ENCODE peak calls at places on chromosomes 11 and 22, in eight cellular contexts. One of them, this sample, is unnamed.

GRCh38 chr11:47355283-47356128 is 3.0 kb upstream of the MYBPC3 start:
- DNase-seq in ovary: peak
- DNase-seq in tibial nerve: peak
- DNase-seq in right lobe of liver: peak
- DNase-seq in GM12892: no peak
- DNase-seq in Peyer's patch: peak
- DNase-seq in adrenal gland: peak
- DNase-seq in HCT116: peak
- DNase-seq in this sample: no peak

GRCh38 chr22:19848298-19849224 is 6.1 kb downstream of the GNB1L start:
- DNase-seq in ovary: no peak
- DNase-seq in tibial nerve: no peak
- DNase-seq in right lobe of liver: peak
- DNase-seq in GM12892: no peak
- DNase-seq in Peyer's patch: peak
- DNase-seq in adrenal gland: peak
- DNase-seq in HCT116: peak
- DNase-seq in this sample: no peak

GRCh38 chr11:6663794-6664478 is 8.3 kb upstream of the DCHS1 start:
- DNase-seq in ovary: no peak
- DNase-seq in tibial nerve: no peak
- DNase-seq in right lobe of liver: no peak
- DNase-seq in GM12892: no peak
- DNase-seq in Peyer's patch: no peak
- DNase-seq in adrenal gland: no peak
- DNase-seq in HCT116: no peak
- DNase-seq in this sample: no peak

GRCh38 chr11:67413266-67413797 is 2.1 kb upstream of the CARNS1 start:
- DNase-seq in ovary: no peak
- DNase-seq in tibial nerve: no peak
- DNase-seq in right lobe of liver: no peak
- DNase-seq in GM12892: no peak
- DNase-seq in Peyer's patch: no peak
- DNase-seq in adrenal gland: no peak
- DNase-seq in HCT116: no peak
- DNase-seq in this sample: no peak

GRCh38 chr22:19271856-19272535 is 19.5 kb downstream of the CLTCL1 start:
- DNase-seq in ovary: no peak
- DNase-seq in tibial nerve: no peak
- DNase-seq in right lobe of liver: peak
- DNase-seq in GM12892: no peak
- DNase-seq in Peyer's patch: no peak
- DNase-seq in adrenal gland: peak
- DNase-seq in HCT116: no peak
- DNase-seq in this sample: no peak

GRCh38 chr11:17939542-17939941 is 73.3 kb downstream of the SERGEF start:
- DNase-seq in ovary: no peak
- DNase-seq in tibial nerve: no peak
- DNase-seq in right lobe of liver: peak
- DNase-seq in GM12892: no peak
- DNase-seq in Peyer's patch: no peak
- DNase-seq in adrenal gland: no peak
- DNase-seq in HCT116: no peak
- DNase-seq in this sample: no peak

GRCh38 chr11:120130991-120131760 is 6.7 kb downstream of the TRIM29 start:
- DNase-seq in ovary: peak
- DNase-seq in tibial nerve: peak
- DNase-seq in right lobe of liver: peak
- DNase-seq in GM12892: no peak
- DNase-seq in Peyer's patch: no peak
- DNase-seq in adrenal gland: no peak
- DNase-seq in HCT116: no peak
- DNase-seq in this sample: no peak

GRCh38 chr22:20956258-20957117 is 10.6 kb upstream of the AIFM3 start:
- DNase-seq in ovary: no peak
- DNase-seq in tibial nerve: no peak
- DNase-seq in right lobe of liver: no peak
- DNase-seq in GM12892: no peak
- DNase-seq in Peyer's patch: no peak
- DNase-seq in adrenal gland: no peak
- DNase-seq in HCT116: peak
- DNase-seq in this sample: no peak

GRCh38 chr11:2848497-2848896 is 37.1 kb downstream of the CDKN1C start:
- DNase-seq in ovary: no peak
- DNase-seq in tibial nerve: no peak
- DNase-seq in right lobe of liver: no peak
- DNase-seq in GM12892: no peak
- DNase-seq in Peyer's patch: no peak
- DNase-seq in adrenal gland: no peak
- DNase-seq in HCT116: no peak
- DNase-seq in this sample: no peak

GRCh38 chr11:93685196-93685595 is 23.7 kb downstream of the CEP295 start:
- DNase-seq in ovary: no peak
- DNase-seq in tibial nerve: no peak
- DNase-seq in right lobe of liver: no peak
- DNase-seq in GM12892: no peak
- DNase-seq in Peyer's patch: no peak
- DNase-seq in adrenal gland: no peak
- DNase-seq in HCT116: no peak
- DNase-seq in this sample: no peak

GRCh38 chr11:68206211-68206610 is 6.9 kb downstream of the KMT5B start:
- DNase-seq in ovary: no peak
- DNase-seq in tibial nerve: no peak
- DNase-seq in right lobe of liver: no peak
- DNase-seq in GM12892: no peak
- DNase-seq in Peyer's patch: peak
- DNase-seq in adrenal gland: peak
- DNase-seq in HCT116: peak
- DNase-seq in this sample: no peak

GRCh38 chr11:112024178-112024777 is 930 bp upstream of the DLAT start:
- DNase-seq in ovary: no peak
- DNase-seq in tibial nerve: no peak
- DNase-seq in right lobe of liver: no peak
- DNase-seq in GM12892: peak
- DNase-seq in Peyer's patch: peak
- DNase-seq in adrenal gland: no peak
- DNase-seq in HCT116: no peak
- DNase-seq in this sample: no peak

GRCh38 chr11:112025682-112026081 is 474 bp downstream of the DLAT start:
- DNase-seq in ovary: no peak
- DNase-seq in tibial nerve: no peak
- DNase-seq in right lobe of liver: no peak
- DNase-seq in GM12892: peak
- DNase-seq in Peyer's patch: no peak
- DNase-seq in adrenal gland: no peak
- DNase-seq in HCT116: no peak
- DNase-seq in this sample: peak

GRCh38 chr11:112023104-112023503 is 2.1 kb upstream of the DLAT start:
- DNase-seq in ovary: no peak
- DNase-seq in tibial nerve: no peak
- DNase-seq in right lobe of liver: no peak
- DNase-seq in GM12892: no peak
- DNase-seq in Peyer's patch: no peak
- DNase-seq in adrenal gland: no peak
- DNase-seq in HCT116: no peak
- DNase-seq in this sample: no peak

GRCh38 chr11:112029460-112029859 is 4.3 kb downstream of the DLAT start:
- DNase-seq in ovary: no peak
- DNase-seq in tibial nerve: no peak
- DNase-seq in right lobe of liver: no peak
- DNase-seq in GM12892: no peak
- DNase-seq in Peyer's patch: no peak
- DNase-seq in adrenal gland: no peak
- DNase-seq in HCT116: no peak
- DNase-seq in this sample: no peak

GRCh38 chr11:112024778-112025678 is at the start of gene DLAT:
- DNase-seq in ovary: peak
- DNase-seq in tibial nerve: peak
- DNase-seq in right lobe of liver: peak
- DNase-seq in GM12892: peak
- DNase-seq in Peyer's patch: peak
- DNase-seq in adrenal gland: peak
- DNase-seq in HCT116: peak
- DNase-seq in this sample: peak
- TF ChIP-seq POLR2A in ovary: peak
- TF ChIP-seq POLR2A in tibial nerve: no peak
- TF ChIP-seq POLR2A in right lobe of liver: peak
- TF ChIP-seq POLR2A in GM12892: peak
- TF ChIP-seq POLR2A in Peyer's patch: peak
- TF ChIP-seq POLR2A in adrenal gland: peak
- TF ChIP-seq POLR2A in HCT116: peak
- TF ChIP-seq POLR2A in this sample: peak

DNA sequence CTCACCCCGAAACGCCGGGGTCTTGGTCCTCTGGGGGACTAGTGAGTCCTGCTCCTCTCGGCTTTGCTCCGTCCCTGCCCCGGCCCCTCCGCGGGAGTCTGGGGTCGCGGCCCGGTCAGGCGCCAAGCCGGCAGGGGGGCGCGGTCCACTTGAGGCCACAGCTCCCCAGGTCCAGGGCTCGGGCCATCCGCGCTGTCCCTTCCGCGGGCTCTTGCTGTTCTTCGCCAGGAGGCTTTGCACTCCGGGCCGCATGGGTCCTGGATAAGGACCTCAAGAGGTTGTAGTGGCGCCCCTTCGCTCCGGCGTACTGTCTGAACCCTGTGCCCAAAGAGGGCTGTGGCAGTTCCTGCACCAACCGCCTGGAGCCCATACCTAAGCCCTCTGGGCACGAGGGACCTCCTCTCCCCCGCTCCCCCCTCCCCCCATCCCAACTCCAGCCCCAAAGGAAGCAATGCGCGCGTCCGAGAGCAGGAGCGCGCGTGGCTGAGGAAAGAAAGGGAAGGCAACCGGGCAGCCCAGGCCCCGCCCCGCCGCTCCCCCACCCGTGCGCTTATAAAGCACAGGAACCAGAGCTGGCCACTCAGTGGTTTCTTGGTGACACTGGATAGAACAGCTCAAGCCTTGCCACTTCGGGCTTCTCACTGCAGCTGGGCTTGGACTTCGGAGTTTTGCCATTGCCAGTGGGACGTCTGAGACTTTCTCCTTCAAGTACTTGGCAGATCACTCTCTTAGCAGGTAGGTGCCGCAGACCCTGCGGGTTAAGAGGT is at the start of gene ADM:
- DNase-seq in ovary: peak
- DNase-seq in tibial nerve: peak
- DNase-seq in right lobe of liver: peak
- DNase-seq in GM12892: no peak
- DNase-seq in Peyer's patch: peak
- DNase-seq in adrenal gland: peak
- DNase-seq in HCT116: peak
- DNase-seq in this sample: no peak
- TF ChIP-seq POLR2A in ovary: peak
- TF ChIP-seq POLR2A in tibial nerve: peak
- TF ChIP-seq POLR2A in right lobe of liver: peak
- TF ChIP-seq POLR2A in GM12892: peak
- TF ChIP-seq POLR2A in Peyer's patch: peak
- TF ChIP-seq POLR2A in adrenal gland: peak
- TF ChIP-seq POLR2A in HCT116: peak
- TF ChIP-seq POLR2A in this sample: peak

DNA sequence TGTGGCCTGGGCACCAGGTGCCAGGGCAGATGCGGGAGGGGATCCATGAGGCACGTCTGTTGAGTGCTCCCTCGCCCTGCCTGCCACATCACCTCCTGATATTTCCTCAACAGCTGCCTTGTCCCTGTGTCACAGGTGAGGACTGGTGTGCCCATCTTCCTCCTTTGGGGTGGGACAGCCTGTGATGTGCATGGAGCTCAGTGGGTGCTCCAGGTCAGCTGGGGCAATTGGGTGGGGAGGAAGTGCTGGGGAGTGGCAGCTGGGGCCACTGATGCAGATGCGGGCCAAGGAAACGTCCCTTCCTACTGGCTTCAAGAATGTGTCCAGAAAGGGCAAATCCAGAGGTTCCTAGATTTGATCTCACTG is 83.6 kb downstream of the MORC2 start:
- DNase-seq in ovary: no peak
- DNase-seq in tibial nerve: no peak
- DNase-seq in right lobe of liver: no peak
- DNase-seq in GM12892: no peak
- DNase-seq in Peyer's patch: no peak
- DNase-seq in adrenal gland: no peak
- DNase-seq in HCT116: no peak
- DNase-seq in this sample: no peak
- TF ChIP-seq POLR2A in ovary: no peak
- TF ChIP-seq POLR2A in tibial nerve: no peak
- TF ChIP-seq POLR2A in right lobe of liver: no peak
- TF ChIP-seq POLR2A in GM12892: no peak
- TF ChIP-seq POLR2A in Peyer's patch: no peak
- TF ChIP-seq POLR2A in adrenal gland: no peak
- TF ChIP-seq POLR2A in HCT116: no peak
- TF ChIP-seq POLR2A in this sample: no peak

GRCh38 chr11:85653048-85653447 is 5.3 kb downstream of the TMEM126A start:
- DNase-seq in ovary: no peak
- DNase-seq in tibial nerve: no peak
- DNase-seq in right lobe of liver: no peak
- DNase-seq in GM12892: no peak
- DNase-seq in Peyer's patch: no peak
- DNase-seq in adrenal gland: no peak
- DNase-seq in HCT116: no peak
- DNase-seq in this sample: no peak

GRCh38 chr11:85651118-85651517 is 3.4 kb downstream of the TMEM126A start:
- DNase-seq in ovary: no peak
- DNase-seq in tibial nerve: no peak
- DNase-seq in right lobe of liver: no peak
- DNase-seq in GM12892: no peak
- DNase-seq in Peyer's patch: no peak
- DNase-seq in adrenal gland: no peak
- DNase-seq in HCT116: no peak
- DNase-seq in this sample: no peak

GRCh38 chr11:85647078-85647477 is 689 bp upstream of the TMEM126A start:
- DNase-seq in ovary: no peak
- DNase-seq in tibial nerve: no peak
- DNase-seq in right lobe of liver: no peak
- DNase-seq in GM12892: no peak
- DNase-seq in Peyer's patch: no peak
- DNase-seq in adrenal gland: no peak
- DNase-seq in HCT116: no peak
- DNase-seq in this sample: no peak

GRCh38 chr11:85643255-85643654 is 4.5 kb upstream of the TMEM126A start:
- DNase-seq in ovary: no peak
- DNase-seq in tibial nerve: no peak
- DNase-seq in right lobe of liver: no peak
- DNase-seq in GM12892: no peak
- DNase-seq in Peyer's patch: no peak
- DNase-seq in adrenal gland: no peak
- DNase-seq in HCT116: no peak
- DNase-seq in this sample: no peak

DNA sequence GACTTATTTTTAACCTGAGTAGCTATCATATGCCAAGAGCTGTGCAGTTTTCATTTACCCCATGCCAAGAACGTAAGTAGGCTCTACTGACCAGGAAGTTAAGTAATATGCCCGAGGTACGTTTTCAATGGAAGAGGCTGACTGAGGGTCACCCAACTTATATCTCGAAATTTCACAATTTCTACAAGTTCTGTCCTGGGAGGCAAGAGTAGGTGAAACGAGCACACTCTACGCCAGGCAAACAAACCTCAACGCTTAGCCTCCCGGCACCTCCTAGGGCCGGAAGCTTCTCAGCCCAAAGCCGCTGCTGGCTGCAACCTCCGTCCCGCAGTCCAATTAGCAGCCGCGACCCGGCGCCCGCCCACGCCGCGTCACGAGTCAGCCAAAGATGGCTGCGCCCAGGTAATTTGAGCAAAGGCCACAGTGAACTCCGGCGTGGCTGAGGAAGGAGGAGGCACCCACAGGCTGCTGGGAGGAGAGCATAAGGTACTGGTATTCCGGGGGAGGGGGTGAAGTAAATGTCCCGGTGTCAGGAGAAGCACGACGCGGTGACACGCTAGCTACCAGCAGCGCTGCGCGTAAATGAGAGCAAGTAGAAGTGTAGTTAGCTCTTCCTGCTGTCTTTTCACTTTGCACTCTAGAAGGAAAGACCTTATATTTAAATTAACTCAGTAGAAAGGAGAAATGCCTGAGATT is at the start of gene TMEM126A:
- DNase-seq in ovary: peak
- DNase-seq in tibial nerve: peak
- DNase-seq in right lobe of liver: peak
- DNase-seq in GM12892: peak
- DNase-seq in Peyer's patch: peak
- DNase-seq in adrenal gland: peak
- DNase-seq in HCT116: peak
- DNase-seq in this sample: peak
- TF ChIP-seq POLR2A in ovary: peak
- TF ChIP-seq POLR2A in tibial nerve: no peak
- TF ChIP-seq POLR2A in right lobe of liver: peak
- TF ChIP-seq POLR2A in GM12892: peak
- TF ChIP-seq POLR2A in Peyer's patch: peak
- TF ChIP-seq POLR2A in adrenal gland: no peak
- TF ChIP-seq POLR2A in HCT116: peak
- TF ChIP-seq POLR2A in this sample: peak